ENCODE peak calls at places on chromosomes 2 and 18, in nine cellular contexts. One of them, this sample, is unnamed.

GRCh38 chr2:100460904-100461303 is 9.4 kb upstream of the NMS start:
- DNase-seq in ELF-1: no peak
- DNase-seq in mesendoderm: no peak
- DNase-seq in M059J: no peak
- DNase-seq in EH: no peak
- DNase-seq in NCI-H1417: no peak
- DNase-seq in CD8-positive, alpha-beta T cell: no peak
- DNase-seq in NCI-H345: no peak
- DNase-seq in A172: no peak
- DNase-seq in this sample: no peak

GRCh38 chr18:9482790-9483189 is 7.5 kb downstream of the RALBP1 start:
- DNase-seq in NCI-H345: no peak
- DNase-seq in mesendoderm: no peak
- DNase-seq in M059J: no peak
- DNase-seq in CD8-positive, alpha-beta T cell: no peak
- DNase-seq in NCI-H1417: no peak
- DNase-seq in A172: no peak
- DNase-seq in EH: no peak
- DNase-seq in ELF-1: no peak
- DNase-seq in this sample: peak

GRCh38 chr18:64785686-64786085 is 636.8 kb upstream of the LINC00305 start:
- DNase-seq in ELF-1: no peak
- DNase-seq in M059J: no peak
- DNase-seq in NCI-H1417: no peak
- DNase-seq in mesendoderm: no peak
- DNase-seq in NCI-H345: no peak
- DNase-seq in EH: no peak
- DNase-seq in CD8-positive, alpha-beta T cell: no peak
- DNase-seq in A172: no peak
- DNase-seq in this sample: no peak

GRCh38 chr2:99680946-99681345 is 191.1 kb upstream of the REV1 start:
- DNase-seq in CD8-positive, alpha-beta T cell: no peak
- DNase-seq in A172: peak
- DNase-seq in ELF-1: no peak
- DNase-seq in mesendoderm: no peak
- DNase-seq in EH: peak
- DNase-seq in NCI-H1417: no peak
- DNase-seq in M059J: peak
- DNase-seq in NCI-H345: no peak
- DNase-seq in this sample: peak

GRCh38 chr2:61712060-61712459 is 141.8 kb downstream of the FAM161A start:
- DNase-seq in M059J: no peak
- DNase-seq in A172: no peak
- DNase-seq in NCI-H345: no peak
- DNase-seq in mesendoderm: no peak
- DNase-seq in ELF-1: no peak
- DNase-seq in EH: no peak
- DNase-seq in NCI-H1417: no peak
- DNase-seq in CD8-positive, alpha-beta T cell: no peak
- DNase-seq in this sample: no peak

GRCh38 chr18:13878858-13879257 is 36.5 kb downstream of the MC2R start:
- DNase-seq in CD8-positive, alpha-beta T cell: no peak
- DNase-seq in ELF-1: peak
- DNase-seq in mesendoderm: peak
- DNase-seq in NCI-H1417: no peak
- DNase-seq in NCI-H345: peak
- DNase-seq in EH: no peak
- DNase-seq in M059J: peak
- DNase-seq in A172: no peak
- DNase-seq in this sample: no peak

GRCh38 chr2:10361220-10361588 is 58.5 kb downstream of the HPCAL1 start:
- DNase-seq in EH: peak
- DNase-seq in NCI-H1417: no peak
- DNase-seq in A172: peak
- DNase-seq in CD8-positive, alpha-beta T cell: no peak
- DNase-seq in M059J: peak
- DNase-seq in mesendoderm: no peak
- DNase-seq in NCI-H345: no peak
- DNase-seq in ELF-1: no peak
- DNase-seq in this sample: no peak

GRCh38 chr18:39840406-39840805 is 2114.6 kb upstream of the PIK3C3 start:
- DNase-seq in A172: no peak
- DNase-seq in mesendoderm: no peak
- DNase-seq in NCI-H1417: no peak
- DNase-seq in NCI-H345: no peak
- DNase-seq in M059J: peak
- DNase-seq in ELF-1: no peak
- DNase-seq in EH: peak
- DNase-seq in CD8-positive, alpha-beta T cell: no peak
- DNase-seq in this sample: peak

GRCh38 chr2:199409705-199410104 is 48.0 kb downstream of the SATB2 start:
- DNase-seq in ELF-1: no peak
- DNase-seq in mesendoderm: no peak
- DNase-seq in M059J: peak
- DNase-seq in A172: no peak
- DNase-seq in EH: peak
- DNase-seq in NCI-H1417: no peak
- DNase-seq in CD8-positive, alpha-beta T cell: no peak
- DNase-seq in NCI-H345: no peak
- DNase-seq in this sample: peak

This sample was measured in GM23248.